ENCODE peak calls at places on chromosomes 1 and 21, in five cellular contexts. V, D, U, Y and K are unnamed samples.

GRCh38 chr21:44085491-44086321 is 21.5 kb upstream of the PWP2 start:
- DNase-seq in U (no peak), V (peak; percentile 26), Y (no peak), D (no peak), K (peak; percentile 9)

GRCh38 chr21:41598561-41599511 is 90.9 kb upstream of the TMPRSS2 start:
- DNase-seq in U (no peak), D (no peak), V (no peak), Y (no peak), K (peak; percentile 72)

GRCh38 chr1:246319111-246319510 is 188.0 kb downstream of the SMYD3 start:
- DNase-seq in U (no peak), D (no peak), V (no peak), Y (no peak), K (no peak)

GRCh38 chr1:175845985-175846384 is 102.6 kb upstream of the TNR start:
- DNase-seq in V (no peak), D (no peak), U (no peak), Y (no peak), K (no peak)

GRCh38 chr21:46062471-46063211 is 35.3 kb upstream of the COL6A2 start:
- DNase-seq in V (no peak), U (no peak), D (no peak), Y (no peak), K (no peak)

GRCh38 chr21:21806711-21807597 is 808.7 kb downstream of the NCAM2 start:
- DNase-seq in V (no peak), D (no peak), Y (no peak), U (no peak), K (no peak)

GRCh38 chr1:97441966-97442365 is 478.9 kb downstream of the DPYD start:
- DNase-seq in D (no peak), Y (no peak), V (no peak), U (no peak), K (no peak)

GRCh38 chr1:183194527-183195145 is 8.6 kb downstream of the LAMC2 start:
- DNase-seq in V (no peak), Y (peak; percentile 71), D (no peak), U (no peak), K (peak; percentile 21)

GRCh38 chr1:26710811-26711210 is 15.0 kb downstream of the ARID1A start:
- DNase-seq in D (no peak), Y (no peak), V (no peak), U (no peak), K (no peak)

GRCh38 chr1:54302951-54303843 is 103.0 kb downstream of the SSBP3 start:
- DNase-seq in Y (no peak), U (no peak), D (no peak), V (no peak), K (no peak)

GRCh38 chr1:234550341-234551031 is 59.5 kb downstream of the IRF2BP2 start:
- DNase-seq in V (peak; percentile 50), D (no peak), U (no peak), Y (no peak), K (no peak)

GRCh38 chr1:116852367-116852766 is 57.3 kb upstream of the PTGFRN start:
- DNase-seq in U (no peak), V (no peak), Y (no peak), D (no peak), K (no peak)

GRCh38 chr1:110647254-110647891 is 27.4 kb downstream of the KCNA3 start:
- DNase-seq in V (peak; percentile 10), D (no peak), Y (no peak), U (no peak), K (no peak)

GRCh38 chr1:12049625-12050024 is 13.5 kb upstream of the TNFRSF8 start:
- DNase-seq in U (no peak), Y (no peak), V (no peak), D (no peak), K (no peak)

GRCh38 chr1:201678264-201679101 is 139.6 kb downstream of the NAV1 start:
- DNase-seq in D (no peak), V (no peak), Y (no peak), U (no peak), K (no peak)

GRCh38 chr1:4056989-4057388 is 156.9 kb upstream of the C1orf174 start:
- DNase-seq in U (no peak), D (no peak), V (no peak), Y (no peak), K (no peak)

GRCh38 chr1:248759644-248760043 is 4.1 kb upstream of the LYPD8 start:
- DNase-seq in D (no peak), V (no peak), U (no peak), Y (no peak), K (no peak)

GRCh38 chr21:46125846-46126301 is 28.0 kb downstream of the COL6A2 start:
- DNase-seq in Y (no peak), D (no peak), U (no peak), V (no peak), K (no peak)

GRCh38 chr1:162660598-162660997 is 28.3 kb downstream of the DDR2 start:
- DNase-seq in D (no peak), Y (no peak), V (no peak), U (no peak), K (no peak)

GRCh38 chr1:9316080-9316444 is 23.4 kb downstream of the SPSB1 start:
- DNase-seq in U (peak; percentile 31), Y (no peak), D (no peak), V (no peak), K (no peak)

GRCh38 chr21:35563885-35564451 is 496.4 kb downstream of the SETD4 start:
- DNase-seq in V (no peak), U (no peak), Y (no peak), D (no peak), K (peak; percentile 97)

GRCh38 chr1:223183268-223183862 is 40.3 kb upstream of the TLR5 start:
- DNase-seq in Y (no peak), U (no peak), D (no peak), V (no peak), K (no peak)

GRCh38 chr1:167510880-167511279 is 7.4 kb downstream of the CD247 start:
- DNase-seq in U (no peak), V (no peak), Y (no peak), D (no peak), K (no peak)

GRCh38 chr1:230495891-230496385 is 69.8 kb upstream of the PGBD5 start:
- DNase-seq in U (peak; percentile 29), V (no peak), Y (no peak), D (peak; percentile 72), K (no peak)

GRCh38 chr1:29643838-29644440 is 407.6 kb downstream of the PTPRU start:
- DNase-seq in Y (no peak), D (no peak), U (no peak), V (no peak), K (no peak)

GRCh38 chr1:99650021-99650420 is 4.1 kb downstream of the PALMD start:
- DNase-seq in U (no peak), D (no peak), Y (no peak), V (peak; percentile 73), K (no peak)

GRCh38 chr1:201766117-201766863 is 62.7 kb upstream of the IPO9 start:
- DNase-seq in D (no peak), V (no peak), Y (no peak), U (no peak), K (peak; percentile 4)

GRCh38 chr1:153967109-153967999 is at the start of gene CREB3L4:
- DNase-seq in V (peak; percentile 97), Y (peak; percentile 95), U (peak; percentile 99), D (peak; percentile 93), K (peak; percentile 99)

GRCh38 chr1:95809391-95809790 is 575.4 kb downstream of the RWDD3 start:
- DNase-seq in U (no peak), D (no peak), V (no peak), Y (no peak), K (no peak)

GRCh38 chr1:207754942-207755689 is 3.3 kb downstream of the CD46 start:
- DNase-seq in U (no peak), V (no peak), D (no peak), Y (no peak), K (peak; percentile 37)

GRCh38 chr1:32060914-32061313 is 11.8 kb upstream of the TMEM39B start:
- DNase-seq in Y (no peak), U (no peak), V (peak; percentile 11), D (no peak), K (no peak)

DNA sequence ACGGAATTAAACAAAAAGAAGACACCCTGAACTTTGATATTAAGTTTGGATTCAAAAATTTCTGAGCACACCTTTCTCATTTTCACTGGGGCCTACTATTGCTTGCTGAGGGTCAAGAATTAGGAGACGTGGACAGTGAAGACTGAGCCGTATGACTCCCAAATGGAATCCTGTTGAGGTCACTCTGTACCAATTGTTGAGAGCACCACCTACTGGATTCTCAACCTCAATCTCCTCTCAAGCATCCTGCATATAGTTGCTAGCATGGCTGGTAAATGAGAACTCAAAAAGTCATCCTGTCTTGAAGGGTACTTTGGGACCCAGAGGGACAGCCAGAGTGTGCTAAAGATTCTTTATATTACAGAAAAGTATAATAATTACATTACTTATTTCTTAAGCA is 20.2 kb upstream of the MTR start:
- DNase-seq in U (peak; percentile 37), V (peak; percentile 61), Y (no peak), D (peak; percentile 33), K (no peak)
- TF ChIP-seq MAX in U (no peak), V (no peak), Y (no peak), D (no peak), K (no peak)

GRCh38 chr21:42688841-42689371 is 35.5 kb downstream of the PDE9A start:
- DNase-seq in Y (no peak), D (peak; percentile 70), V (no peak), U (no peak), K (no peak)
- TF ChIP-seq CTCF in Y (no peak), D (peak; percentile 61), V (no peak), U (no peak), K (no peak)

GRCh38 chr1:41541592-41541952 is 57.1 kb upstream of the EDN2 start:
- DNase-seq in U (no peak), V (no peak), Y (no peak), D (no peak), K (no peak)
- TF ChIP-seq MYC in U (no peak), V (no peak), Y (no peak), D (no peak), K (no peak)

GRCh38 chr1:204829133-204829532 is 41.5 kb upstream of the NFASC start:
- DNase-seq in U (no peak), V (no peak), D (no peak), Y (no peak), K (no peak)
- TF ChIP-seq MAX in U (no peak), V (no peak), D (no peak), Y (no peak), K (no peak)

DNA sequence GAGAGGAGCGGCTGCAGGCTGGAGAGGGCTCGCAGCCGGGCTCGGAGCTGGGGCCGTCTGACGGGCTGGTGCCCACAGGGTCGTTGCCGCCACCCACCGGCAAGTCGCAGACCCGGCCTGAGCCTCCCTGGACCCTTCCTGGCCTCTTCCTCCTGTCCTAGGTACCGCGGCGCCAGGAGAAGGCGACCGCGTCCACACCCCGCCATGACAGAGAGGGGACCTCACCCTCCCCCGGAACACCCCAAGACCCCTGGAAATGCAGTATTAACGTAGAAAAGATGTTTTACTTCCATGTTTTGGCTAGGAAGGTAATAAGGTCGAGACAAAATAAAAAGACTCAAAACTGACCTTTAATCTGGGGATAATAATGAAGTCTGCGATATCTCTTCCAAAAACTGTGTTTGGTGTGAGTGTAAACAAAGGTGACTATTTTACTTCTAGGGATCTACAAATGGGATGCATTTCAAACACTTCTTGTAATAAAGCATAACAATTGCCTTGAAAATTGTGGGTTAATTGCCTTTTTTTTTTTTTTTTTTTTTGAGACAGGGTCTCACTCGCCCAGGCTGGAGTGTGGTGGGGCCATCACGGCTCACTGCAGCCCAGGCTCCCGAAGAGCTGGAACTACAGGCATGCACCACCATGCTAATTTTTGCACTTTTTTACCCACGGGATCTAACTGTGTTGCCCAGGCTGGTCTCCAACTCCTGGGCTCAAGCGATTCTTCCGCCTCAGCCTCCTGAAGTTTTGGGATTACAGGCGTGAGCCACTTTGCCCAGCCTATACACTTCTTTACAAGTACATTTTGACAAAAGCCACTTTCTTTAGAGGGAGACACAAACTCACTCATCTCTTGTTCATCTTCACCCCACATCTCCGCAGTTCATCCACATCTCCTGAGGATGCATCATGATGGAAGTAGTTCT is 838 bp upstream of the RSRP1 start:
- DNase-seq in D (no peak), U (no peak), V (no peak), Y (no peak), K (no peak)
- TF ChIP-seq CTCF in D (peak; percentile 3), U (no peak), V (peak; percentile 46), Y (no peak), K (peak; percentile 40)